ENCODE peak calls at places on chromosomes 11 and 22, in seven cellular contexts. R is NCI-H146; X is NCI-H526 treated with DMSO at 0.1 percent for 48 hours; W is right cardiac atrium; L is activated CD4-positive, alpha-beta T cell treated with anti-CD3 and anti-CD28 coated beads, Interleukin-2, amount 50 U/mL, for 24 hours; K is activated naive CD4-positive, alpha-beta T cell; P is choroid plexus epithelial cell. S is an unnamed sample.

GRCh38 chr22:24503137-24503850 is 8.2 kb downstream of the UPB1 start:
- DNase-seq in L (peak), R (peak), X (no peak), W (peak), K (peak), P (peak), S (peak)

GRCh38 chr11:120180571-120181445 is 30.0 kb upstream of the OAF start:
- DNase-seq in K (no peak), P (peak), X (no peak), W (no peak), L (no peak), R (no peak), S (no peak)

GRCh38 chr22:44758354-44758969 is 6.1 kb downstream of the ARHGAP8 start:
- DNase-seq in P (peak), L (no peak), W (no peak), X (no peak), R (no peak), K (no peak), S (no peak)

GRCh38 chr11:128498846-128499245 is 88.5 kb downstream of the ETS1 start:
- DNase-seq in L (no peak), P (peak), W (no peak), R (no peak), K (no peak), X (no peak), S (no peak)

GRCh38 chr11:17473071-17473744 is 3.4 kb downstream of the ABCC8 start:
- DNase-seq in P (peak), X (peak), K (no peak), L (no peak), R (peak), W (no peak), S (no peak)

GRCh38 chr11:14611939-14612338 is 31.7 kb upstream of the PDE3B start:
- DNase-seq in L (no peak), X (no peak), K (no peak), P (peak), R (no peak), W (no peak), S (no peak)

GRCh38 chr11:13691296-13691899 is 22.9 kb downstream of the FAR1 start:
- DNase-seq in P (peak), L (no peak), R (no peak), W (no peak), X (no peak), K (no peak), S (no peak)

GRCh38 chr22:40721266-40721665 is 42.0 kb downstream of the MCHR1 start:
- DNase-seq in P (peak), L (no peak), K (no peak), R (peak), W (no peak), X (no peak), S (peak)

GRCh38 chr22:50302564-50302963 is 4.9 kb downstream of the PLXNB2 start:
- DNase-seq in L (no peak), P (no peak), W (no peak), K (no peak), R (no peak), X (no peak), S (no peak)

GRCh38 chr11:31509017-31509411 is 408 bp downstream of the IMMP1L start:
- DNase-seq in X (no peak), W (no peak), P (no peak), R (peak), K (no peak), L (peak), S (no peak)

GRCh38 chr11:66011239-66011784 is 496 bp upstream of the CST6 start:
- DNase-seq in L (no peak), P (peak), K (no peak), R (no peak), X (no peak), W (no peak), S (no peak)

GRCh38 chr11:70109006-70109405 is 30.9 kb downstream of the ANO1 start:
- DNase-seq in L (no peak), P (peak), R (no peak), X (no peak), W (no peak), K (no peak), S (no peak)

GRCh38 chr11:43868852-43869567 is 11.6 kb upstream of the ALKBH3 start:
- DNase-seq in W (no peak), L (peak), K (no peak), P (peak), X (no peak), R (no peak), S (peak)

GRCh38 chr11:414333-414857 is 404 bp downstream of the SIGIRR start:
- DNase-seq in L (no peak), K (no peak), W (no peak), R (no peak), P (no peak), X (no peak), S (no peak)

GRCh38 chr22:49934144-49934890 is 15.9 kb downstream of the CRELD2 start:
- DNase-seq in R (no peak), K (no peak), X (no peak), W (peak), P (peak), L (no peak), S (no peak)

GRCh38 chr11:134562176-134562575 is 150.1 kb upstream of the B3GAT1 start:
- DNase-seq in L (no peak), R (no peak), P (no peak), K (no peak), W (no peak), X (no peak), S (no peak)

GRCh38 chr11:119626910-119627305 is 102.1 kb downstream of the NECTIN1 start:
- DNase-seq in L (no peak), W (no peak), K (no peak), X (no peak), R (no peak), P (no peak), S (no peak)

GRCh38 chr22:50182176-50183081 is 3.3 kb upstream of the TRABD start:
- DNase-seq in K (no peak), R (no peak), L (no peak), P (no peak), X (no peak), W (peak), S (no peak)

GRCh38 chr11:65606876-65607613 is 7.0 kb downstream of the MAP3K11 start:
- DNase-seq in W (peak), P (peak), K (no peak), X (peak), L (no peak), R (no peak), S (peak)

GRCh38 chr11:46554205-46555162 is 39.3 kb downstream of the AMBRA1 start:
- DNase-seq in W (no peak), R (no peak), X (no peak), P (peak), K (no peak), L (no peak), S (no peak)

GRCh38 chr11:102773388-102773787 is 7.0 kb downstream of the MMP10 start:
- DNase-seq in W (no peak), L (no peak), X (no peak), P (no peak), K (no peak), R (no peak), S (no peak)

GRCh38 chr22:26174280-26174679 is 5.0 kb downstream of the SEZ6L start:
- DNase-seq in L (no peak), R (peak), X (peak), P (no peak), W (no peak), K (no peak), S (no peak)

GRCh38 chr11:66130978-66131377 is 60.9 kb downstream of the PACS1 start:
- DNase-seq in X (no peak), K (no peak), P (no peak), W (no peak), L (no peak), R (no peak), S (no peak)

GRCh38 chr11:86623041-86623621 is 49.3 kb downstream of the ME3 start:
- DNase-seq in P (peak), K (no peak), W (no peak), X (no peak), R (no peak), L (no peak), S (no peak)

GRCh38 chr22:20776624-20777405 is 2.9 kb downstream of the SERPIND1 start:
- DNase-seq in P (no peak), K (no peak), X (no peak), R (peak), L (no peak), W (no peak), S (no peak)

GRCh38 chr11:32960553-32961164 is 55.0 kb upstream of the DEPDC7 start:
- DNase-seq in W (no peak), P (peak), R (peak), L (peak), X (peak), K (no peak), S (peak)

GRCh38 chr11:65429069-65429681 is 6.6 kb downstream of the NEAT1 start:
- DNase-seq in R (no peak), W (peak), K (no peak), P (peak), X (peak), L (no peak), S (no peak)

GRCh38 chr11:83456075-83456474 is 169.9 kb upstream of the CCDC90B start:
- DNase-seq in X (no peak), K (no peak), W (no peak), P (no peak), R (no peak), L (no peak), S (no peak)

GRCh38 chr22:27401321-27401720 is 400.2 kb downstream of the MN1 start:
- DNase-seq in X (no peak), W (no peak), K (no peak), P (no peak), R (no peak), L (no peak), S (no peak)